ENCODE peak calls at places on chromosomes 7 and 10, in eight cellular contexts. X is skeletal muscle cell, U is heart right ventricle, F is GM06990, O is cardiac fibroblast, E is HFF-Myc, Z is A549, J is thoracic aorta. G is an unnamed sample.

GRCh38 chr7:43362652-43363428 is 220.1 kb upstream of the STK17A start:
- DNase-seq in X (peak), U (peak), F (no peak), O (peak), E (peak), Z (no peak), J (no peak), G (no peak)

GRCh38 chr7:98613601-98614425 is 3.3 kb upstream of the NPTX2 start:
- DNase-seq in X (no peak), U (no peak), F (no peak), O (peak), E (peak), Z (no peak), J (no peak), G (no peak)

GRCh38 chr10:105840288-105840770 is 1199.2 kb downstream of the SORCS3 start:
- DNase-seq in X (no peak), U (no peak), F (no peak), O (no peak), E (no peak), Z (no peak), J (no peak), G (no peak)

GRCh38 chr7:140316165-140316661 is 82.1 kb downstream of the SLC37A3 start:
- DNase-seq in X (peak), U (peak), F (no peak), O (peak), E (peak), Z (peak), J (peak), G (peak)

GRCh38 chr10:97016728-97017473 is 168.9 kb downstream of the SLIT1 start:
- DNase-seq in X (no peak), U (no peak), F (peak), O (no peak), E (no peak), Z (no peak), J (no peak), G (no peak)

GRCh38 chr7:50497068-50497642 is 47.0 kb upstream of the FIGNL1 start:
- DNase-seq in X (no peak), U (no peak), F (no peak), O (peak), E (no peak), Z (no peak), J (no peak), G (no peak)

GRCh38 chr10:62581351-62581750 is 207.2 kb downstream of the ZNF365 start:
- DNase-seq in X (no peak), U (no peak), F (no peak), O (no peak), E (no peak), Z (no peak), J (no peak), G (no peak)

GRCh38 chr10:13949844-13950542 is 363.2 kb downstream of the PRPF18 start:
- DNase-seq in X (peak), U (no peak), F (no peak), O (peak), E (no peak), Z (no peak), J (no peak), G (no peak)

GRCh38 chr7:150876817-150877526 is 24.7 kb downstream of the AOC1 start:
- DNase-seq in X (peak), U (peak), F (no peak), O (peak), E (peak), Z (peak), J (no peak), G (peak)

GRCh38 chr7:28855538-28856217 is 102.5 kb downstream of the TRIL start:
- DNase-seq in X (peak), U (no peak), F (no peak), O (peak), E (peak), Z (peak), J (no peak), G (no peak)

GRCh38 chr7:70063796-70064423 is 465.6 kb downstream of the AUTS2 start:
- DNase-seq in X (no peak), U (no peak), F (no peak), O (no peak), E (no peak), Z (no peak), J (no peak), G (no peak)

GRCh38 chr7:124566576-124566975 is 199.0 kb downstream of the GPR37 start:
- DNase-seq in X (no peak), U (no peak), F (no peak), O (peak), E (peak), Z (peak), J (no peak), G (no peak)

GRCh38 chr7:136998495-136998894 is 130.0 kb downstream of the CHRM2 start:
- DNase-seq in X (no peak), U (no peak), F (no peak), O (no peak), E (no peak), Z (no peak), J (no peak), G (no peak)

GRCh38 chr7:34277801-34278195 is 372.5 kb downstream of the BMPER start:
- DNase-seq in X (no peak), U (no peak), F (no peak), O (no peak), E (no peak), Z (no peak), J (no peak), G (no peak)

GRCh38 chr7:40551685-40552576 is 417.1 kb downstream of the SUGCT start:
- DNase-seq in X (peak), U (no peak), F (peak), O (peak), E (peak), Z (no peak), J (no peak), G (no peak)

GRCh38 chr7:37027104-37027503 is 302.8 kb upstream of the AOAH start:
- DNase-seq in X (no peak), U (no peak), F (no peak), O (no peak), E (no peak), Z (no peak), J (no peak), G (no peak)
- H3K4me3 ChIP-seq in X (no peak), U (no peak), F (no peak), O (no peak), E (no peak), Z (no peak), J (no peak), G (no peak)

DNA sequence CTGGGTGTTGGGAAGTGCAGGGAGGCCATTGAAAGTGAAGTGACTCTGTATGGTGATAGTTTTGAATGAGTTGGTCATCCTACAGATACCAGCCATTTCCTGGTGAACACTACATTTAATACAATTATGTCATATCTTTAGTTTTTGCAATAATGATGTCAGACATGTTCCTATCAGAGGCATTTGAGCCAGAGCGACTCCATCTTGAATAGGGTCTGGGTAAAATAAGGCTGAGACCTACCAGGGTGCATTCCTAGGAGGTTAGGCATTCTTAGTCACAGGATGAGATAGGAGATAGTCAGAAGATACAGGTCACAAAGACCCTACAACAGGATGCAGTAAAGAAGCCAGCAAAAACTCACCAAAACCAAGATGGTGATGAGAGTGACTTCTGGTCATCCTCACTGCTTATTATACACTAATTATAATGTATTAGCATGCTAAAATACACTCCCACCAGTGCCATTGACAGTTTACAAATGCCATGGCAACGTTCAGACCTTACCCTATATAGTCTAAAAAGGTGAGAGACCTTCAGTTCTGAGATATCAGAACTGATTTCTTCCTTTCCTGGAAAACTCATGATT is 28.2 kb downstream of the ADK start:
- DNase-seq in X (no peak), U (no peak), F (no peak), O (no peak), E (no peak), Z (no peak), J (no peak), G (no peak)
- H3K4me3 ChIP-seq in X (no peak), U (no peak), F (no peak), O (no peak), E (peak), Z (no peak), J (no peak), G (no peak)

GRCh38 chr10:98294270-98294627 is 26.3 kb upstream of the LOXL4 start:
- DNase-seq in X (no peak), U (no peak), F (no peak), O (no peak), E (no peak), Z (no peak), J (no peak), G (no peak)
- H3K4me3 ChIP-seq in X (no peak), U (no peak), F (no peak), O (no peak), E (no peak), Z (no peak), J (no peak), G (no peak)

DNA sequence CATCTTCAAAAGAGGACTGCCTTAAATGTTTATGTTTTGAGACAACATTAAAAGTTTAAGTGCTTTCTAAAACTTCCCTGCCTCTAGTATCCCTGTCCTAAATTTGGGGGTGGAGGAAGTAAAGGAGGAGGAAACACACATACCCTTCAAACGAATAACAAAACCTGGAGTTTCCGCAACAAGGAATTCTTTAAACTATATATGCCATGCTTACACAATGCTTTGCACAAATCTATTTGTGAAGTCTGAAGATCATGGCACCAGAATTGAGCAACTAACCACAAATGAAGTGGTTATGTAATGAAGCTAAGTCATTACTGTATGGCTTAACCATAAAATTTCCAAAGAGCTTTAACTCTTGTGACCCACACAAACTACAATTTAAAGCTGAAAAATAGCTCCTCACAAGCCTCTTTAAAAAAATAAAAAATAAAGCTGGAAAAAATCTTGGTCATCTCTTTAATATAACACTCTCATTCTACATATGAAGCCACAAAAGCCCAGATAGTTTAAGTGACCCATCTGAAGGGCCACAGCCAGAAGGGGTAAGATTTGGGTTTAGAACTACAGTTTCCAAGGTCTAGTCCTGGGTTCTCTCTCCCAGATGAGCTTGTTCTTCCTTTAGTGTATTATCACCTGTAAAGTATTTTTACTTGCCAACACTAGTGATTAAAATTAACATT is 9.4 kb downstream of the NCOA4 start:
- DNase-seq in X (peak), U (no peak), F (no peak), O (peak), E (no peak), Z (no peak), J (no peak), G (no peak)
- H3K4me3 ChIP-seq in X (no peak), U (no peak), F (no peak), O (no peak), E (no peak), Z (no peak), J (peak), G (peak)

GRCh38 chr10:67836972-67837371 is 1.0 kb downstream of the DNAJC12 start:
- DNase-seq in X (no peak), U (no peak), F (no peak), O (no peak), E (no peak), Z (no peak), J (no peak), G (no peak)
- H3K4me3 ChIP-seq in X (no peak), U (peak), F (no peak), O (no peak), E (peak), Z (peak), J (no peak), G (peak)

GRCh38 chr10:131485732-131486131 is 174.2 kb upstream of the TCERG1L start:
- DNase-seq in X (no peak), U (no peak), F (no peak), O (no peak), E (no peak), Z (no peak), J (no peak), G (no peak)
- H3K4me3 ChIP-seq in X (no peak), U (no peak), F (no peak), O (no peak), E (no peak), Z (no peak), J (no peak), G (no peak)